ENCODE peak calls at places on chromosome 16, in ten cellular contexts. One of them, this sample, is unnamed.

GRCh38 chr16:79664407-79664806 is 63.9 kb upstream of the MAF start:
- DNase-seq in colonic mucosa: no peak
- DNase-seq in dorsolateral prefrontal cortex: no peak
- DNase-seq in H1: no peak
- DNase-seq in A172: no peak
- DNase-seq in NCI-H1105: no peak
- DNase-seq in substantia nigra: no peak
- DNase-seq in activated T-helper 1 cell treated with anti-CD3 and anti-CD28 coated beads, Interleukin-2, amount 50 U/mL, for 16 hours: no peak
- DNase-seq in small intestine: no peak
- DNase-seq in stimulated activated CD4-positive, alpha-beta T cell treated with anti-CD3 and anti-CD28 coated beads, TNF-alpha, amount 100 ng/mL, for 4 hours: no peak
- DNase-seq in this sample: no peak

GRCh38 chr16:88799569-88800276 is 3.9 kb upstream of the CDT1 start:
- DNase-seq in H1: no peak
- DNase-seq in activated T-helper 1 cell treated with anti-CD3 and anti-CD28 coated beads, Interleukin-2, amount 50 U/mL, for 16 hours: no peak
- DNase-seq in stimulated activated CD4-positive, alpha-beta T cell treated with anti-CD3 and anti-CD28 coated beads, TNF-alpha, amount 100 ng/mL, for 4 hours: no peak
- DNase-seq in NCI-H1105: no peak
- DNase-seq in substantia nigra: no peak
- DNase-seq in dorsolateral prefrontal cortex: no peak
- DNase-seq in small intestine: no peak
- DNase-seq in colonic mucosa: no peak
- DNase-seq in A172: no peak
- DNase-seq in this sample: no peak

GRCh38 chr16:24854607-24855171 is 8.9 kb downstream of the SLC5A11 start:
- DNase-seq in small intestine: no peak
- DNase-seq in dorsolateral prefrontal cortex: no peak
- DNase-seq in colonic mucosa: no peak
- DNase-seq in H1: no peak
- DNase-seq in substantia nigra: no peak
- DNase-seq in activated T-helper 1 cell treated with anti-CD3 and anti-CD28 coated beads, Interleukin-2, amount 50 U/mL, for 16 hours: no peak
- DNase-seq in A172: no peak
- DNase-seq in stimulated activated CD4-positive, alpha-beta T cell treated with anti-CD3 and anti-CD28 coated beads, TNF-alpha, amount 100 ng/mL, for 4 hours: no peak
- DNase-seq in NCI-H1105: no peak
- DNase-seq in this sample: no peak

GRCh38 chr16:53864819-53865491 is 161.0 kb downstream of the FTO start:
- DNase-seq in dorsolateral prefrontal cortex: no peak
- DNase-seq in NCI-H1105: peak; percentile 50
- DNase-seq in stimulated activated CD4-positive, alpha-beta T cell treated with anti-CD3 and anti-CD28 coated beads, TNF-alpha, amount 100 ng/mL, for 4 hours: no peak
- DNase-seq in H1: no peak
- DNase-seq in small intestine: no peak
- DNase-seq in A172: peak; percentile 18
- DNase-seq in substantia nigra: no peak
- DNase-seq in colonic mucosa: no peak
- DNase-seq in activated T-helper 1 cell treated with anti-CD3 and anti-CD28 coated beads, Interleukin-2, amount 50 U/mL, for 16 hours: no peak
- DNase-seq in this sample: no peak

GRCh38 chr16:10200823-10201571 is 18.8 kb upstream of the GRIN2A start:
- DNase-seq in NCI-H1105: no peak
- DNase-seq in stimulated activated CD4-positive, alpha-beta T cell treated with anti-CD3 and anti-CD28 coated beads, TNF-alpha, amount 100 ng/mL, for 4 hours: no peak
- DNase-seq in small intestine: no peak
- DNase-seq in dorsolateral prefrontal cortex: no peak
- DNase-seq in activated T-helper 1 cell treated with anti-CD3 and anti-CD28 coated beads, Interleukin-2, amount 50 U/mL, for 16 hours: no peak
- DNase-seq in H1: no peak
- DNase-seq in colonic mucosa: no peak
- DNase-seq in A172: no peak
- DNase-seq in substantia nigra: no peak
- DNase-seq in this sample: no peak

GRCh38 chr16:55389426-55390073 is 65.5 kb downstream of the IRX6 start:
- DNase-seq in substantia nigra: no peak
- DNase-seq in colonic mucosa: no peak
- DNase-seq in NCI-H1105: no peak
- DNase-seq in dorsolateral prefrontal cortex: no peak
- DNase-seq in stimulated activated CD4-positive, alpha-beta T cell treated with anti-CD3 and anti-CD28 coated beads, TNF-alpha, amount 100 ng/mL, for 4 hours: no peak
- DNase-seq in small intestine: no peak
- DNase-seq in H1: no peak
- DNase-seq in A172: no peak
- DNase-seq in activated T-helper 1 cell treated with anti-CD3 and anti-CD28 coated beads, Interleukin-2, amount 50 U/mL, for 16 hours: no peak
- DNase-seq in this sample: no peak

GRCh38 chr16:48381201-48381600 is 4.0 kb downstream of the SIAH1 start:
- DNase-seq in stimulated activated CD4-positive, alpha-beta T cell treated with anti-CD3 and anti-CD28 coated beads, TNF-alpha, amount 100 ng/mL, for 4 hours: no peak
- DNase-seq in small intestine: no peak
- DNase-seq in A172: peak; percentile 17
- DNase-seq in H1: no peak
- DNase-seq in substantia nigra: no peak
- DNase-seq in colonic mucosa: no peak
- DNase-seq in NCI-H1105: no peak
- DNase-seq in dorsolateral prefrontal cortex: no peak
- DNase-seq in activated T-helper 1 cell treated with anti-CD3 and anti-CD28 coated beads, Interleukin-2, amount 50 U/mL, for 16 hours: no peak
- DNase-seq in this sample: no peak

GRCh38 chr16:85151603-85152413 is 39.5 kb upstream of the CIBAR2 start:
- DNase-seq in small intestine: no peak
- DNase-seq in activated T-helper 1 cell treated with anti-CD3 and anti-CD28 coated beads, Interleukin-2, amount 50 U/mL, for 16 hours: no peak
- DNase-seq in colonic mucosa: peak; percentile 60
- DNase-seq in A172: peak; percentile 93
- DNase-seq in dorsolateral prefrontal cortex: peak; percentile 39
- DNase-seq in NCI-H1105: no peak
- DNase-seq in H1: no peak
- DNase-seq in substantia nigra: peak; percentile 39
- DNase-seq in stimulated activated CD4-positive, alpha-beta T cell treated with anti-CD3 and anti-CD28 coated beads, TNF-alpha, amount 100 ng/mL, for 4 hours: no peak
- DNase-seq in this sample: peak; percentile 55

GRCh38 chr16:21626659-21627277 is 25.6 kb downstream of the IGSF6 start:
- DNase-seq in colonic mucosa: no peak
- DNase-seq in NCI-H1105: no peak
- DNase-seq in dorsolateral prefrontal cortex: no peak
- DNase-seq in substantia nigra: no peak
- DNase-seq in H1: no peak
- DNase-seq in small intestine: peak; percentile 37
- DNase-seq in stimulated activated CD4-positive, alpha-beta T cell treated with anti-CD3 and anti-CD28 coated beads, TNF-alpha, amount 100 ng/mL, for 4 hours: no peak
- DNase-seq in A172: peak; percentile 77
- DNase-seq in activated T-helper 1 cell treated with anti-CD3 and anti-CD28 coated beads, Interleukin-2, amount 50 U/mL, for 16 hours: no peak
- DNase-seq in this sample: no peak

GRCh38 chr16:86016201-86016965 is 117.4 kb downstream of the IRF8 start:
- DNase-seq in small intestine: peak; percentile 68
- DNase-seq in colonic mucosa: peak; percentile 48
- DNase-seq in A172: peak; percentile 50
- DNase-seq in H1: peak; percentile 55
- DNase-seq in stimulated activated CD4-positive, alpha-beta T cell treated with anti-CD3 and anti-CD28 coated beads, TNF-alpha, amount 100 ng/mL, for 4 hours: no peak
- DNase-seq in substantia nigra: no peak
- DNase-seq in dorsolateral prefrontal cortex: peak; percentile 49
- DNase-seq in NCI-H1105: peak; percentile 42
- DNase-seq in activated T-helper 1 cell treated with anti-CD3 and anti-CD28 coated beads, Interleukin-2, amount 50 U/mL, for 16 hours: no peak
- DNase-seq in this sample: no peak

GRCh38 chr16:4378202-4378666 is 6.6 kb downstream of the VASN start:
- DNase-seq in stimulated activated CD4-positive, alpha-beta T cell treated with anti-CD3 and anti-CD28 coated beads, TNF-alpha, amount 100 ng/mL, for 4 hours: no peak
- DNase-seq in A172: peak; percentile 68
- DNase-seq in H1: no peak
- DNase-seq in activated T-helper 1 cell treated with anti-CD3 and anti-CD28 coated beads, Interleukin-2, amount 50 U/mL, for 16 hours: no peak
- DNase-seq in colonic mucosa: no peak
- DNase-seq in dorsolateral prefrontal cortex: no peak
- DNase-seq in small intestine: no peak
- DNase-seq in substantia nigra: no peak
- DNase-seq in NCI-H1105: no peak
- DNase-seq in this sample: no peak

GRCh38 chr16:26454102-26454501 is 612.6 kb upstream of the C16orf82 start:
- DNase-seq in stimulated activated CD4-positive, alpha-beta T cell treated with anti-CD3 and anti-CD28 coated beads, TNF-alpha, amount 100 ng/mL, for 4 hours: no peak
- DNase-seq in small intestine: no peak
- DNase-seq in substantia nigra: no peak
- DNase-seq in dorsolateral prefrontal cortex: no peak
- DNase-seq in colonic mucosa: no peak
- DNase-seq in NCI-H1105: no peak
- DNase-seq in A172: no peak
- DNase-seq in activated T-helper 1 cell treated with anti-CD3 and anti-CD28 coated beads, Interleukin-2, amount 50 U/mL, for 16 hours: no peak
- DNase-seq in H1: no peak
- DNase-seq in this sample: no peak

GRCh38 chr16:11556945-11557720 is 29.6 kb downstream of the LITAF start:
- DNase-seq in colonic mucosa: no peak
- DNase-seq in H1: no peak
- DNase-seq in dorsolateral prefrontal cortex: no peak
- DNase-seq in NCI-H1105: no peak
- DNase-seq in stimulated activated CD4-positive, alpha-beta T cell treated with anti-CD3 and anti-CD28 coated beads, TNF-alpha, amount 100 ng/mL, for 4 hours: no peak
- DNase-seq in A172: no peak
- DNase-seq in activated T-helper 1 cell treated with anti-CD3 and anti-CD28 coated beads, Interleukin-2, amount 50 U/mL, for 16 hours: no peak
- DNase-seq in small intestine: no peak
- DNase-seq in substantia nigra: no peak
- DNase-seq in this sample: no peak

GRCh38 chr16:81626181-81626674 is 152.9 kb upstream of the PLCG2 start:
- DNase-seq in NCI-H1105: no peak
- DNase-seq in A172: no peak
- DNase-seq in colonic mucosa: no peak
- DNase-seq in substantia nigra: no peak
- DNase-seq in activated T-helper 1 cell treated with anti-CD3 and anti-CD28 coated beads, Interleukin-2, amount 50 U/mL, for 16 hours: no peak
- DNase-seq in small intestine: no peak
- DNase-seq in H1: no peak
- DNase-seq in stimulated activated CD4-positive, alpha-beta T cell treated with anti-CD3 and anti-CD28 coated beads, TNF-alpha, amount 100 ng/mL, for 4 hours: no peak
- DNase-seq in dorsolateral prefrontal cortex: no peak
- DNase-seq in this sample: no peak

GRCh38 chr16:23131841-23132576 is 17.2 kb downstream of the USP31 start:
- DNase-seq in A172: no peak
- DNase-seq in H1: no peak
- DNase-seq in stimulated activated CD4-positive, alpha-beta T cell treated with anti-CD3 and anti-CD28 coated beads, TNF-alpha, amount 100 ng/mL, for 4 hours: no peak
- DNase-seq in colonic mucosa: no peak
- DNase-seq in NCI-H1105: no peak
- DNase-seq in dorsolateral prefrontal cortex: no peak
- DNase-seq in activated T-helper 1 cell treated with anti-CD3 and anti-CD28 coated beads, Interleukin-2, amount 50 U/mL, for 16 hours: no peak
- DNase-seq in substantia nigra: no peak
- DNase-seq in small intestine: no peak
- DNase-seq in this sample: no peak

GRCh38 chr16:69861276-69862030 is 89.7 kb upstream of the CLEC18A start:
- DNase-seq in substantia nigra: no peak
- DNase-seq in A172: peak; percentile 31
- DNase-seq in colonic mucosa: peak; percentile 61
- DNase-seq in NCI-H1105: no peak
- DNase-seq in H1: no peak
- DNase-seq in small intestine: peak; percentile 73
- DNase-seq in dorsolateral prefrontal cortex: no peak
- DNase-seq in stimulated activated CD4-positive, alpha-beta T cell treated with anti-CD3 and anti-CD28 coated beads, TNF-alpha, amount 100 ng/mL, for 4 hours: no peak
- DNase-seq in activated T-helper 1 cell treated with anti-CD3 and anti-CD28 coated beads, Interleukin-2, amount 50 U/mL, for 16 hours: no peak
- DNase-seq in this sample: no peak

This sample was measured in caudate nucleus.